ENCODE peak calls at places on chromosomes 5 and 9, in four cellular contexts. One of them, this sample, is unnamed.

GRCh38 chr9:34988218-34989055 is 1.1 kb upstream of the DNAJB5 start:
- DNase-seq in choroid plexus epithelial cell: peak; percentile 23
- DNase-seq in fibroblast of pulmonary artery: no peak
- DNase-seq in testis: peak; percentile 58
- DNase-seq in this sample: no peak

GRCh38 chr5:55407984-55408383 is 100.2 kb downstream of the MTREX start:
- DNase-seq in choroid plexus epithelial cell: peak; percentile 57
- DNase-seq in fibroblast of pulmonary artery: no peak
- DNase-seq in testis: no peak
- DNase-seq in this sample: no peak

GRCh38 chr9:128043467-128043868 is 23.7 kb downstream of the NAIF1 start:
- DNase-seq in choroid plexus epithelial cell: no peak
- DNase-seq in fibroblast of pulmonary artery: no peak
- DNase-seq in testis: peak; percentile 81
- DNase-seq in this sample: no peak

GRCh38 chr5:126794157-126794828 is 17.4 kb downstream of the LMNB1 start:
- DNase-seq in choroid plexus epithelial cell: no peak
- DNase-seq in fibroblast of pulmonary artery: no peak
- DNase-seq in testis: no peak
- DNase-seq in this sample: no peak

GRCh38 chr5:179051784-179052183 is 8.4 kb upstream of the ZNF354C start:
- DNase-seq in choroid plexus epithelial cell: no peak
- DNase-seq in fibroblast of pulmonary artery: no peak
- DNase-seq in testis: no peak
- DNase-seq in this sample: no peak

GRCh38 chr5:41610402-41610801 is 100.0 kb upstream of the PLCXD3 start:
- DNase-seq in choroid plexus epithelial cell: no peak
- DNase-seq in fibroblast of pulmonary artery: no peak
- DNase-seq in testis: no peak
- DNase-seq in this sample: no peak

GRCh38 chr5:53386341-53386740 is 94.1 kb upstream of the FST start:
- DNase-seq in choroid plexus epithelial cell: no peak
- DNase-seq in fibroblast of pulmonary artery: no peak
- DNase-seq in testis: no peak
- DNase-seq in this sample: no peak

GRCh38 chr9:94665606-94666005 is 26.3 kb upstream of the FBP1 start:
- DNase-seq in choroid plexus epithelial cell: no peak
- DNase-seq in fibroblast of pulmonary artery: no peak
- DNase-seq in testis: no peak
- DNase-seq in this sample: no peak

GRCh38 chr9:89463986-89464901 is 33.7 kb downstream of the SEMA4D start:
- DNase-seq in choroid plexus epithelial cell: peak; percentile 4
- DNase-seq in fibroblast of pulmonary artery: no peak
- DNase-seq in testis: peak; percentile 25
- DNase-seq in this sample: no peak

GRCh38 chr9:7536310-7536939 is 263.2 kb downstream of the DMAC1 start:
- DNase-seq in choroid plexus epithelial cell: peak; percentile 74
- DNase-seq in fibroblast of pulmonary artery: peak; percentile 73
- DNase-seq in testis: peak; percentile 78
- DNase-seq in this sample: peak; percentile 31

GRCh38 chr5:115419794-115420585 is 123.5 kb upstream of the CCDC112 start:
- DNase-seq in choroid plexus epithelial cell: peak; percentile 96
- DNase-seq in fibroblast of pulmonary artery: peak; percentile 98
- DNase-seq in testis: no peak
- DNase-seq in this sample: peak; percentile 93

GRCh38 chr9:105930007-105930627 is 235.8 kb downstream of the TMEM38B start:
- DNase-seq in choroid plexus epithelial cell: no peak
- DNase-seq in fibroblast of pulmonary artery: no peak
- DNase-seq in testis: peak; percentile 16
- DNase-seq in this sample: no peak

GRCh38 chr5:164680812-164681211 is 1175.4 kb downstream of the MAT2B start:
- DNase-seq in choroid plexus epithelial cell: no peak
- DNase-seq in fibroblast of pulmonary artery: no peak
- DNase-seq in testis: no peak
- DNase-seq in this sample: no peak

GRCh38 chr5:65203746-65204145 is 278.0 kb downstream of the ADAMTS6 start:
- DNase-seq in choroid plexus epithelial cell: peak; percentile 92
- DNase-seq in fibroblast of pulmonary artery: peak; percentile 81
- DNase-seq in testis: no peak
- DNase-seq in this sample: peak; percentile 59

GRCh38 chr9:34046784-34047379 is 1.8 kb downstream of the UBAP2 start:
- DNase-seq in choroid plexus epithelial cell: peak; percentile 61
- DNase-seq in fibroblast of pulmonary artery: peak; percentile 30
- DNase-seq in testis: no peak
- DNase-seq in this sample: no peak

GRCh38 chr5:137604348-137605095 is 105.4 kb upstream of the SPOCK1 start:
- DNase-seq in choroid plexus epithelial cell: no peak
- DNase-seq in fibroblast of pulmonary artery: no peak
- DNase-seq in testis: no peak
- DNase-seq in this sample: no peak

DNA sequence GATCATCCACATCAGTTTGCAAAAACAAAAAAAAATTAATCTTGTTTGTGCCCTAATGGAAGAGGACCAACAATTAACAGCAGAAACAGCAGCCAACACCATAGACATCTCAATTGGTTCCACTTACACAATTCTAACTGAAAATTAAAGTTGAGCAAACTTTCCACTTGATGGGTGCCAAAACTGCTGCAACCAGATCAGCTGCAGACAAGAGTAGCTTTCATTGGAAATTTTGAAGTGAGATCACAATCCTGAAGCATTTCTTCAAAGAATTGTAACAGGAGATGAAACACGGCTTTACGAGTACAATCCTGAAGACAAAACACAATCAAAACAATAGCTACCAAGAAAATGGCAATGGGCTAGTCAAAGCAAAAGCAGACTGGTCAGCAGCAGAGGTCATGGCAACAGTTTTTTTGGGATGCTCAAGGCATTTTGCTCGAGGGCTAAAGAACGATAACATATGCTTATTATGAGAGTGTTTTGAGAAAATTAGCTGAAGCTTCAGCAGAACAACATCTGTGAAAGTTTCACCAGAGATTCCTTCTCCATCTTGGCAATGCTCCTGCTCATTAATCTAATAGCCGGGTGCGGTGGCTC is 4.1 kb upstream of the RBM27 start:
- DNase-seq in choroid plexus epithelial cell: no peak
- DNase-seq in fibroblast of pulmonary artery: no peak
- DNase-seq in testis: no peak
- DNase-seq in this sample: no peak
- H3K4me3 ChIP-seq in choroid plexus epithelial cell: no peak overlapping the region
- H3K4me3 ChIP-seq in fibroblast of pulmonary artery: no peak overlapping the region
- H3K4me3 ChIP-seq in testis: no peak overlapping the region
- H3K4me3 ChIP-seq in this sample: no peak overlapping the region

GRCh38 chr5:58187473-58188286 is 272.2 kb downstream of the PLK2 start:
- DNase-seq in choroid plexus epithelial cell: no peak
- DNase-seq in fibroblast of pulmonary artery: no peak
- DNase-seq in testis: no peak
- DNase-seq in this sample: no peak

GRCh38 chr5:58191451-58191850 is 268.4 kb downstream of the PLK2 start:
- DNase-seq in choroid plexus epithelial cell: no peak
- DNase-seq in fibroblast of pulmonary artery: no peak
- DNase-seq in testis: no peak
- DNase-seq in this sample: no peak

GRCh38 chr5:58185397-58186195 is 274.3 kb downstream of the PLK2 start:
- DNase-seq in choroid plexus epithelial cell: peak; percentile 25
- DNase-seq in fibroblast of pulmonary artery: no peak
- DNase-seq in testis: no peak
- DNase-seq in this sample: no peak

GRCh38 chr5:58184910-58185309 is 275.0 kb downstream of the PLK2 start:
- DNase-seq in choroid plexus epithelial cell: no peak
- DNase-seq in fibroblast of pulmonary artery: no peak
- DNase-seq in testis: no peak
- DNase-seq in this sample: no peak

GRCh38 chr5:58188287-58188651 is 271.6 kb downstream of the PLK2 start:
- DNase-seq in choroid plexus epithelial cell: peak; percentile 87
- DNase-seq in fibroblast of pulmonary artery: peak; percentile 54
- DNase-seq in testis: no peak
- DNase-seq in this sample: peak; percentile 16
- TF ChIP-seq CTCF in choroid plexus epithelial cell: peak; percentile 31
- TF ChIP-seq CTCF in fibroblast of pulmonary artery: no peak
- TF ChIP-seq CTCF in testis: no peak
- TF ChIP-seq CTCF in this sample: peak; percentile 16

GRCh38 chr5:173962436-173962835 is 26.5 kb upstream of the C5orf47 start:
- DNase-seq in choroid plexus epithelial cell: no peak
- DNase-seq in fibroblast of pulmonary artery: no peak
- DNase-seq in testis: no peak
- DNase-seq in this sample: no peak

GRCh38 chr5:173963867-173964429 is 25.0 kb upstream of the C5orf47 start:
- DNase-seq in choroid plexus epithelial cell: no peak
- DNase-seq in fibroblast of pulmonary artery: no peak
- DNase-seq in testis: no peak
- DNase-seq in this sample: no peak

GRCh38 chr5:173964491-173964890 is 24.5 kb upstream of the C5orf47 start:
- DNase-seq in choroid plexus epithelial cell: no peak
- DNase-seq in fibroblast of pulmonary artery: no peak
- DNase-seq in testis: no peak
- DNase-seq in this sample: no peak

GRCh38 chr5:173968154-173968553 is 20.8 kb upstream of the C5orf47 start:
- DNase-seq in choroid plexus epithelial cell: no peak
- DNase-seq in fibroblast of pulmonary artery: no peak
- DNase-seq in testis: no peak
- DNase-seq in this sample: no peak

GRCh38 chr5:173963107-173963506 is 25.9 kb upstream of the C5orf47 start:
- DNase-seq in choroid plexus epithelial cell: peak; percentile 53
- DNase-seq in fibroblast of pulmonary artery: peak; percentile 31
- DNase-seq in testis: no peak
- DNase-seq in this sample: peak; percentile 35
- H3K4me3 ChIP-seq in choroid plexus epithelial cell: no peak overlapping the region
- H3K4me3 ChIP-seq in fibroblast of pulmonary artery: no peak overlapping the region
- H3K4me3 ChIP-seq in testis: no peak overlapping the region
- H3K4me3 ChIP-seq in this sample: peak overlapping the region; percentile 23

GRCh38 chr5:42656661-42657035 is 100.0 kb upstream of the CCDC152 start:
- DNase-seq in choroid plexus epithelial cell: peak; percentile 33
- DNase-seq in fibroblast of pulmonary artery: peak; percentile 29
- DNase-seq in testis: no peak
- DNase-seq in this sample: no peak
- TF ChIP-seq CTCF in choroid plexus epithelial cell: peak; percentile 46
- TF ChIP-seq CTCF in fibroblast of pulmonary artery: peak; percentile 26
- TF ChIP-seq CTCF in testis: no peak
- TF ChIP-seq CTCF in this sample: no peak

DNA sequence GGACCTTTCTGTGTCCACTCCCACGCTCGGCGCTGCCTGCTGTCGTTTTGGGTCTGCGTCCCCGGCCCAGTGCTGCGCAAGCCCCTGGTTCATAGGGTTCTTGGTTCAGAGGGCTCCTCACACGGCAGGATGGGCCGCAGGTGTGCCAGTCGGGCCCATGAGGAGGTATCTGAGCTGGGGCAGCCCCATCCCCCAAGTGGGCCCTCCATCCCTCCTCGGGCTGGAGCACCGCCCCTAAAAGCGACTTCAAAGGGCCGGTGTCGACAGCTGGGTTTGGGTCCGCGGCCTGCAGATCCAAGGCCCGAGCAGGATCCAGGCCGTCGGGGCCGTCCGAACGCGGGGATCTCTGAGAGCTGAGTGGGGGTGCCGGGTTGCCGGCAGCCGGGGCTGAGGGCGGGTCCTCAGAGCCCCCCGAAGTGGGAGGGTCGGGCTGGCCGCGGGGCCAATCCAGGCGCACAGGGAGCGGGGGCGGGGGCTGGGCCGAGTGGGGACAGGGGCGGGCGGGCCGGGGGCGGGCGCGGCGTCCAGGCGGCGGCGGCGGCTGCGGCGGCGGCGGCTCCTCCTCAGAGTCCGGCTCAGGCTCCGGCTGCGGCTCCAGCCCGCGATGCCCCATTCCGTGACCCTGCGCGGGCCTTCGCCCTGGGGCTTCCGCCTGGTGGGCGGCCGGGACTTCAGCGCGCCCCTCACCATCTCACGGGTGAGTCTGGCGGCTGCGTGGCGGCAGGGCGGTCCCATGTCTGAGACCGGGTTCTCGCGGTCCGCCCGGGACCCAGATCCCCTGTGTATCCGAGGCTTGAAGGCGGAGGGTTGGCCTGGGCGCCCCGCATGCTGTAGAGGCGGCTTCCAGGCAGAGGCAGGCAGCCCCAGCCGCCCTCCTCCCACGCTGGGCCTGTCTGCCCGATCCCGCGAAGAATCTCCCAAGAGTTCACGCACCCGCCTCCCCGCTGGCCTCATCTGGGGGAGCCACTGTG is at the start of gene PDLIM4:
- DNase-seq in choroid plexus epithelial cell: peak; percentile 35
- DNase-seq in fibroblast of pulmonary artery: peak; percentile 23
- DNase-seq in testis: peak; percentile 37
- DNase-seq in this sample: no peak
- H3K4me3 ChIP-seq in choroid plexus epithelial cell: peak within 1 kb of the TSS; percentile 83
- H3K4me3 ChIP-seq in fibroblast of pulmonary artery: peak within 1 kb of the TSS; percentile 70
- H3K4me3 ChIP-seq in testis: peak within 1 kb of the TSS; percentile 22
- H3K4me3 ChIP-seq in this sample: peak within 1 kb of the TSS; percentile 80

GRCh38 chr5:135219239-135219638 is 179.8 kb downstream of the MACROH2A1 start:
- DNase-seq in choroid plexus epithelial cell: no peak
- DNase-seq in fibroblast of pulmonary artery: no peak
- DNase-seq in testis: no peak
- DNase-seq in this sample: no peak

GRCh38 chr5:135216072-135216812 is 182.2 kb upstream of the PITX1 start:
- DNase-seq in choroid plexus epithelial cell: no peak
- DNase-seq in fibroblast of pulmonary artery: no peak
- DNase-seq in testis: no peak
- DNase-seq in this sample: no peak

GRCh38 chr5:135216813-135217154 is 182.2 kb downstream of the MACROH2A1 start:
- DNase-seq in choroid plexus epithelial cell: no peak
- DNase-seq in fibroblast of pulmonary artery: no peak
- DNase-seq in testis: no peak
- DNase-seq in this sample: no peak

GRCh38 chr5:135218486-135218755 is 180.6 kb downstream of the MACROH2A1 start:
- DNase-seq in choroid plexus epithelial cell: no peak
- DNase-seq in fibroblast of pulmonary artery: no peak
- DNase-seq in testis: no peak
- DNase-seq in this sample: no peak

DNA sequence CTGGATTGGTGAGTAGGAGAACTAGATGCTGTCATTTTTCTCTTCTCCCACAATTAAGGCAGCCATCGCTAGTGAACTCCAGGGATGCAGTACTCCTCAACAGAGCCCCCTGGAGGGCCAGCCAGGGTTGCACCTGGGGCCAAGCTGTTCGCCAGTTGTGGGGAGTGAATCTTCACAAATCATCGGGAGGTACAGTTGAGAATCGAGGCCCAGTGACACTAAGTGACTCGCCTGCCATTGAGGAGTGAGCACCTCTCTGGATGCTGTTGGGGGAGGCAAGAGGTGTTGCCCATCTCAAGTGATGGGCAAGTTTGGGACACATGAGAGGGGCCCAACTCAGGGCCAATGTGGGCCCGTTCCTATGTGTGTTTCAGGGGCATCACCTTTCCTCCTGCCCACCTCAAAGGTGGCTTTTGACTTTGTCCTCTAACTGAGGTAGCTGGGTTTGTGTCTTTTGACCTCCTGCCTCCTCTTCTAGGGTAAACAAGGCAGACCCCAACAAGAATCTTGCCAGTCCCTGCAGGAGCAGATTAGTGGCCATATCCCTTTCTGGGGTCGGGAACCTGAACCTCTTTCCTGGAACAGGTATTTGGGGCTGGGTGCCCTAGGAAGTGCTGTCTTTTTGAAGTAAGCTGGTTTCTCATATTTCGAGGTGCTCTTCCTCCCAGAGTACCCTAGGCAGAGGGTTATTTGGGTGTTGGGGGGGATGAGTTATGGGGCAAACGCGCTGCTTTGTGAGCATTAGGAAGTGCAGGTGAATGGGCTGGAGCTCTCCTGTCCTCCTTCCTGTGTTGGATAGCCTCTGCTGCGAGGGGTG is 181.2 kb downstream of the MACROH2A1 start:
- DNase-seq in choroid plexus epithelial cell: no peak
- DNase-seq in fibroblast of pulmonary artery: no peak
- DNase-seq in testis: no peak
- DNase-seq in this sample: no peak
- TF ChIP-seq CTCF in choroid plexus epithelial cell: peak; percentile 15
- TF ChIP-seq CTCF in fibroblast of pulmonary artery: peak; percentile 7
- TF ChIP-seq CTCF in testis: no peak
- TF ChIP-seq CTCF in this sample: no peak

GRCh38 chr5:147509710-147510651 is at the start of gene DPYSL3:
- DNase-seq in choroid plexus epithelial cell: peak; percentile 65
- DNase-seq in fibroblast of pulmonary artery: peak; percentile 84
- DNase-seq in testis: peak; percentile 69
- DNase-seq in this sample: no peak
- H3K4me3 ChIP-seq in choroid plexus epithelial cell: peak within 1 kb of the TSS; percentile 72
- H3K4me3 ChIP-seq in fibroblast of pulmonary artery: peak within 1 kb of the TSS; percentile 84
- H3K4me3 ChIP-seq in testis: peak within 1 kb of the TSS; percentile 54
- H3K4me3 ChIP-seq in this sample: peak within 1 kb of the TSS; percentile 63